ENCODE peak calls at places on chromosomes 1 and 21, in ten cellular contexts. Q is B cell; M is body of pancreas; S is cardiac muscle cell; I is mucosa of gallbladder; O is endothelial cell; L is T-helper 2 cell treated with Interferon-gamma antibody and Interleukin-4, amounts not matched to agents 5 μg/mL and 100 μg/mL, for 36 hours; W is GM12878; K is GM12865; F is activated naive CD8-positive, alpha-beta T cell treated with anti-CD3 and anti-CD28 coated beads for 36 hours. Y is an unnamed sample.

GRCh38 chr1:31531177-31532000 is 44.9 kb upstream of the TINAGL1 start:
- DNase-seq in W (no peak), O (no peak), K (no peak), F (no peak), I (no peak), Q (no peak), L (no peak), S (peak), M (no peak), Y (no peak)

GRCh38 chr1:245067257-245067656 is 87.5 kb upstream of the KIF26B start:
- DNase-seq in F (no peak), L (no peak), O (no peak), K (no peak), S (peak), Q (no peak), W (no peak), M (no peak), I (no peak), Y (no peak)

GRCh38 chr21:36478207-36478701 is 1.7 kb downstream of the CLDN14 start:
- DNase-seq in K (peak), W (no peak), M (no peak), S (peak), L (peak), O (no peak), F (no peak), Q (no peak), I (peak), Y (no peak)

GRCh38 chr1:7513081-7513480 is 258.0 kb upstream of the VAMP3 start:
- DNase-seq in I (no peak), K (no peak), S (no peak), Q (no peak), F (no peak), M (no peak), W (no peak), O (no peak), L (no peak), Y (no peak)

GRCh38 chr1:229133151-229133550 is 137.8 kb upstream of the RAB4A start:
- DNase-seq in M (no peak), Q (no peak), O (no peak), K (no peak), L (no peak), S (no peak), W (no peak), F (no peak), I (no peak), Y (no peak)

GRCh38 chr1:178470411-178470960 is 26.3 kb downstream of the CLEC20A start:
- DNase-seq in K (no peak), M (peak), O (no peak), I (no peak), S (no peak), L (no peak), Q (no peak), W (no peak), F (no peak), Y (no peak)

GRCh38 chr1:208604295-208604694 is 360.1 kb upstream of the PLXNA2 start:
- DNase-seq in O (no peak), I (no peak), K (peak), W (peak), S (peak), M (no peak), F (no peak), L (peak), Q (no peak), Y (no peak)

GRCh38 chr21:42384999-42385398 is 10.9 kb downstream of the TMPRSS3 start:
- DNase-seq in L (no peak), I (peak), S (no peak), F (no peak), O (no peak), M (no peak), K (no peak), W (no peak), Q (no peak), Y (no peak)

GRCh38 chr21:14862794-14863720 is 201.7 kb downstream of the NRIP1 start:
- DNase-seq in L (no peak), W (no peak), Q (no peak), K (peak), O (peak), I (no peak), S (peak), M (no peak), F (no peak), Y (peak)

GRCh38 chr1:174077755-174078490 is 55.8 kb upstream of the RC3H1 start:
- DNase-seq in F (no peak), W (no peak), L (no peak), S (no peak), Q (no peak), O (no peak), I (no peak), K (peak), M (no peak), Y (no peak)

GRCh38 chr1:24075946-24076345 is 36.0 kb downstream of the MYOM3 start:
- DNase-seq in S (no peak), M (no peak), K (no peak), W (no peak), O (no peak), Q (no peak), I (no peak), F (no peak), L (no peak), Y (no peak)

GRCh38 chr1:245788269-245788668 is 633.5 kb downstream of the KIF26B start:
- DNase-seq in O (no peak), S (peak), W (no peak), L (no peak), I (no peak), Q (no peak), M (no peak), K (no peak), F (no peak), Y (no peak)

GRCh38 chr1:31422505-31423319 is 9.7 kb downstream of the SERINC2 start:
- DNase-seq in K (peak), W (peak), S (peak), Q (peak), M (peak), F (peak), L (peak), I (peak), O (peak), Y (peak)

GRCh38 chr1:182905321-182905720 is 47.6 kb downstream of the SHCBP1L start:
- DNase-seq in I (no peak), O (no peak), K (no peak), Q (no peak), S (no peak), W (no peak), F (no peak), M (no peak), L (no peak), Y (no peak)

GRCh38 chr1:234967121-234967520 is 161.5 kb downstream of the TOMM20 start:
- DNase-seq in O (no peak), M (no peak), F (no peak), I (no peak), L (no peak), K (no peak), S (no peak), W (no peak), Q (no peak), Y (no peak)

GRCh38 chr1:43522431-43522775 is 8.3 kb upstream of the PTPRF start:
- DNase-seq in Q (no peak), O (no peak), L (no peak), M (no peak), F (no peak), I (no peak), S (no peak), W (no peak), K (no peak), Y (no peak)

GRCh38 chr1:35605071-35605881 is 32.2 kb downstream of the TFAP2E start:
- DNase-seq in S (peak), M (no peak), L (no peak), Q (no peak), W (no peak), I (no peak), K (no peak), O (no peak), F (no peak), Y (no peak)